ENCODE peak calls at places on chromosome 5, in four cellular contexts. Q is HepG2, J is H1, E is K562. A is an unnamed sample.
A peak's percentile ranks its signal among the peaks of the same experiment; 100 is the strongest.

GRCh38 chr5:41896230-41896629 is 7.9 kb upstream of the RIMOC1 start:
- DNase-seq in E (no peak), Q (no peak), J (no peak), A (no peak)

GRCh38 chr5:107671742-107672211 is 1.0 kb upstream of the EFNA5 start:
- DNase-seq in E (no peak), Q (no peak), J (peak; percentile 76), A (no peak)

GRCh38 chr5:111061618-111062017 is 9.9 kb upstream of the TSLP start:
- DNase-seq in Q (no peak), E (no peak), J (no peak), A (no peak)

GRCh38 chr5:108798866-108799265 is 51.2 kb downstream of the FER start:
- DNase-seq in J (no peak), E (no peak), Q (no peak), A (no peak)

GRCh38 chr5:138091685-138092084 is 7.9 kb downstream of the WNT8A start:
- DNase-seq in J (no peak), Q (no peak), E (no peak), A (no peak)

GRCh38 chr5:108615216-108615615 is 132.5 kb upstream of the FER start:
- DNase-seq in Q (no peak), J (no peak), E (no peak), A (no peak)

GRCh38 chr5:40354171-40354570 is 325.5 kb upstream of the PTGER4 start:
- DNase-seq in Q (no peak), E (no peak), J (no peak), A (no peak)

GRCh38 chr5:454936-455335 is 12.0 kb downstream of the EXOC3 start:
- DNase-seq in Q (no peak), E (no peak), J (no peak), A (no peak)

GRCh38 chr5:9361835-9362234 is 184.0 kb downstream of the SEMA5A start:
- DNase-seq in E (peak; percentile 58), J (peak; percentile 83), Q (peak; percentile 54), A (peak; percentile 96)

GRCh38 chr5:149904977-149905376 is 39.6 kb downstream of the PDE6A start:
- DNase-seq in Q (no peak), J (no peak), E (no peak), A (no peak)

GRCh38 chr5:126998201-126998631 is 32.1 kb downstream of the MARCHF3 start:
- DNase-seq in E (peak; percentile 66), Q (no peak), J (no peak), A (peak; percentile 35)

DNA sequence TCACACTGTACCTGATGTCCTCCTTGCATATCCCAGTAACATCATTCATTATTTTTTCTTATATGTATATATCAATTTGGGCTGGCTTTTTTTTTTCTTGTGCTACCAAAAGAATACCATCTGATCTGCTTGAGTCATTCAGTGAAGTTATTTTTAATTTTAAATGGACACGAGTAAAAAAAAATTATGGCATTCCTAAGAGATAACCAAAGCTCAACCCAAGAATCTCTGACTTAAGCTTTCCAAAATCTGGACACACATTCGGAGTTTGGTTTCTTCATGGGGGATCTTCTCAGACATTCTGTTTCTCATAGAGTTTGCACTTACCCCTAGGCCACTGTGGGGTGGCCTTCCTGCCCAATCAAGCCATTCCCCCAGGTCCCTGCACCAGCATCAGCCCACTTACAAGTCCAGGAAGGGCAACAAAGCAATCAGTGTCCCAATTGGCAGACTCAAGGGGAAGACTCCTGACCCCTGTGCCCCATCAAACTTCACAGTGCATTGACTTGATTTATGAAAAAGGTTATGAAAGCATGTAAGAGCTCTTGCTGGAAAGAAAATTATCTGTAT is 49.2 kb upstream of the SPDL1 start:
- DNase-seq in E (no peak), J (no peak), Q (no peak), A (no peak)
- TF ChIP-seq BRCA1 in E (no peak), J (no peak), Q (no peak), A (no peak)

DNA sequence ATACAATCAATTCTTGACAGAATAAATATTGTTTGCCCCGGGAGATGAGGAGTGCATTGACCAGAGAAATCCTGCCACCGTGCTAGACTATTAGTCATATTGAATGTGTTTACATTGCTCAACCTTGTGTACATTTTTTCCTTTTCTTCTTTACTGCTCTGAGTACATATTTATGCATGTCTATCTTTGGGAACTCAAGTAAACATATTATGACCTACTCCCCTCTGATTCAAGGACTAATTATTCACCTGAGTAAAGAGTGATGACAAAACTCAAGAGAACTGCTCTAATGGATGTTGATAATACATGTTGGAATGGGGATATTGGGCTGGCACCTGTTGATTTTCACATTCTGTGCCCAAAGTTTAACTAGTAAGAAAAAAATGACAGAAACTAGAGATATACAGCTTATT is 3.9 kb upstream of the SPINK1 start:
- DNase-seq in E (no peak), J (no peak), Q (peak; percentile 94), A (no peak)
- TF ChIP-seq BRCA1 in E (no peak), J (no peak), Q (no peak), A (no peak)

GRCh38 chr5:96881511-96882115 is 5.3 kb downstream of the ERAP2 start:
- DNase-seq in E (peak; percentile 39), J (no peak), Q (no peak), A (no peak)
- TF ChIP-seq BRCA1 in E (no peak), J (no peak), Q (no peak), A (no peak)

GRCh38 chr5:151694035-151694485 is 7.3 kb upstream of the SPARC start:
- DNase-seq in E (no peak), Q (peak; percentile 97), J (no peak), A (no peak)
- TF ChIP-seq BRCA1 in E (no peak), Q (no peak), J (no peak), A (no peak)

GRCh38 chr5:159341914-159342313 is 11.6 kb upstream of the IL12B start:
- DNase-seq in J (no peak), Q (peak; percentile 62), E (peak; percentile 42), A (no peak)
- TF ChIP-seq BRCA1 in J (no peak), Q (no peak), E (no peak), A (no peak)

GRCh38 chr5:58462623-58463230 is 2.8 kb upstream of the PLK2 start:
- DNase-seq in J (no peak), Q (peak; percentile 65), E (peak; percentile 9), A (no peak)
- TF ChIP-seq BRCA1 in J (no peak), Q (no peak), E (no peak), A (no peak)

GRCh38 chr5:180467989-180468731 is 26.0 kb upstream of the CNOT6 start:
- DNase-seq in J (no peak), Q (no peak), E (no peak), A (no peak)
- TF ChIP-seq BRCA1 in J (no peak), Q (no peak), E (no peak), A (no peak)

GRCh38 chr5:73307645-73308346 is 134.8 kb downstream of the TMEM174 start:
- DNase-seq in Q (no peak), J (no peak), E (no peak), A (no peak)
- TF ChIP-seq BRCA1 in Q (no peak), J (no peak), E (no peak), A (no peak)

GRCh38 chr5:43120720-43121564 is at the start of gene ZNF131:
- DNase-seq in J (peak; percentile 96), Q (peak; percentile 89), E (peak; percentile 96), A (peak; percentile 87)

GRCh38 chr5:43117092-43117491 is 3.6 kb upstream of the ZNF131 start:
- DNase-seq in Q (no peak), E (no peak), J (no peak), A (no peak)

GRCh38 chr5:43115968-43116367 is 4.7 kb upstream of the ZNF131 start:
- DNase-seq in E (no peak), J (no peak), Q (peak; percentile 17), A (no peak)

GRCh38 chr5:43123887-43124286 is 3.2 kb downstream of the ZNF131 start:
- DNase-seq in E (no peak), J (no peak), Q (no peak), A (no peak)

DNA sequence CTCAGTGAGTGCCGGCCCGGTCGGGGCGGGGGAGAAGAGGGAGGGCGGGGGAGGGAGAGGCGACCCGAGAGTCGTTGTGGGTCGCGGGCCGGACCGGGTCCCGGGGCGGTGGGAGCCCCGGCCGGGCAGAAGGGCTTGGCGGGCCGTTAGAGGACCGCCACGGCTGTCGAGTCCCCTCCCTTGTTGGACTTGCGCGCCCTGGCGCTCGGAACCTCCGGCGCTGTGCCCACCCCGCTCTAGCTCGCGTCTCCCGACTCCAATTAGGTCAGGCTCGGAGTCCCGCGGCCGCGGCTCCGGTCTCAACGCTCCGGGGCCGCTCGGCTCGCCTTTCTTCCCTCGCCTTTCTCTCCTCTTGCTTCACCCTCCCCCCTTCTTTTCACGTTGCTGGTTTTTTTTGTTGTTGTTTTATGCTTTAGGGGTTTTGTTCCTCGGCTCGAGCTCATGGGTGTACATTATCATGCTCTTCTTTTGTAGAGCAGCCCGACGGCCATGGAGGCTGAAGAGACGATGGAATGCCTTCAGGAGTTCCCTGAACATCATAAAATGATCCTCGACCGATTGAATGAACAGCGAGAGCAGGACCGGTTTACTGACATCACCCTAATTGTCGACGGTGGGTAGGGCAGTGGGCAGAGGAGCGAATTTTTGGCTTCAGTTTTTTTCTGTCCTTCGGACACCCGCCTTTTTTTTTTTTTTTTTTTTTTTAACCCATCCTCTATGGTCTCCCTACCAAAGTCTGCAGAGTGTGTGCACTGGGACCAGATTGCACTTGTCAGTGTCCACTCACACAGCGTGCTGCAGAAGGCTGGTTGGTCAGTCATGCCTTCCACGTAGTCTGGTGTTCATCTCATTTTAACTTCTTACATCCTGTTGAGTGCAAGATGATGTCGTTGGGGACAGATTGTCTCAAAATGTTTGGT is 1.1 kb downstream of the ZNF131 start:
- DNase-seq in E (peak; percentile 58), Q (peak; percentile 8), J (peak; percentile 77), A (no peak)
- TF ChIP-seq BRCA1 in E (no peak), Q (no peak), J (no peak), A (no peak)

A was measured in GM12878.